ENCODE peak calls at places on chromosomes 5 and 9, in six cellular contexts. One of them, this sample, is unnamed.

GRCh38 chr9:137030528-137030927 is 1.4 kb downstream of the FUT7 start:
- DNase-seq in T-helper 1 cell: no peak
- DNase-seq in EL: no peak
- DNase-seq in H4: no peak
- DNase-seq in PC-3: no peak
- DNase-seq in cardiac muscle cell: no peak
- DNase-seq in this sample: no peak

GRCh38 chr5:43353668-43354067 is 40.5 kb upstream of the HMGCS1 start:
- DNase-seq in T-helper 1 cell: no peak
- DNase-seq in EL: no peak
- DNase-seq in H4: no peak
- DNase-seq in PC-3: no peak
- DNase-seq in cardiac muscle cell: no peak
- DNase-seq in this sample: no peak

GRCh38 chr9:100597236-100597635 is 19.4 kb downstream of the CAVIN4 start:
- DNase-seq in T-helper 1 cell: no peak
- DNase-seq in EL: no peak
- DNase-seq in H4: no peak
- DNase-seq in PC-3: no peak
- DNase-seq in cardiac muscle cell: no peak
- DNase-seq in this sample: no peak

GRCh38 chr9:83537331-83538171 is 650 bp downstream of the FRMD3 start:
- DNase-seq in T-helper 1 cell: no peak
- DNase-seq in EL: peak; percentile 4
- DNase-seq in H4: no peak
- DNase-seq in PC-3: no peak
- DNase-seq in cardiac muscle cell: peak; percentile 38
- DNase-seq in this sample: no peak

GRCh38 chr5:107806705-107807104 is 136.0 kb upstream of the EFNA5 start:
- DNase-seq in T-helper 1 cell: no peak
- DNase-seq in EL: peak; percentile 43
- DNase-seq in H4: peak; percentile 88
- DNase-seq in PC-3: peak; percentile 87
- DNase-seq in cardiac muscle cell: no peak
- DNase-seq in this sample: peak; percentile 32

GRCh38 chr5:57332350-57332749 is 150.3 kb downstream of the ACTBL2 start:
- DNase-seq in T-helper 1 cell: no peak
- DNase-seq in EL: no peak
- DNase-seq in H4: no peak
- DNase-seq in PC-3: no peak
- DNase-seq in cardiac muscle cell: no peak
- DNase-seq in this sample: no peak

GRCh38 chr9:22813520-22813919 is 366.9 kb downstream of the DMRTA1 start:
- DNase-seq in T-helper 1 cell: no peak
- DNase-seq in EL: peak; percentile 21
- DNase-seq in H4: no peak
- DNase-seq in PC-3: no peak
- DNase-seq in cardiac muscle cell: peak; percentile 41
- DNase-seq in this sample: no peak

GRCh38 chr5:127296321-127296720 is 5.7 kb downstream of the MEGF10 start:
- DNase-seq in T-helper 1 cell: no peak
- DNase-seq in EL: peak; percentile 73
- DNase-seq in H4: no peak
- DNase-seq in PC-3: peak; percentile 86
- DNase-seq in cardiac muscle cell: no peak
- DNase-seq in this sample: peak; percentile 78

GRCh38 chr9:137078701-137079400 is 1.5 kb downstream of the UAP1L1 start:
- DNase-seq in T-helper 1 cell: no peak
- DNase-seq in EL: no peak
- DNase-seq in H4: no peak
- DNase-seq in PC-3: no peak
- DNase-seq in cardiac muscle cell: no peak
- DNase-seq in this sample: no peak

GRCh38 chr9:107438211-107439030 is 51.1 kb downstream of the KLF4 start:
- DNase-seq in T-helper 1 cell: no peak
- DNase-seq in EL: peak; percentile 12
- DNase-seq in H4: peak; percentile 67
- DNase-seq in PC-3: peak; percentile 7
- DNase-seq in cardiac muscle cell: peak; percentile 30
- DNase-seq in this sample: no peak

GRCh38 chr9:14343948-14344547 is 30.1 kb upstream of the NFIB start:
- DNase-seq in T-helper 1 cell: no peak
- DNase-seq in EL: no peak
- DNase-seq in H4: no peak
- DNase-seq in PC-3: no peak
- DNase-seq in cardiac muscle cell: no peak
- DNase-seq in this sample: no peak

This sample was measured in brain microvascular endothelial cell.